ENCODE peak calls at places on chromosomes 7 and 10, in four cellular contexts. J is mesothelial cell of epicardium, K is H9, O is A549. C is an unnamed sample.

GRCh38 chr7:105281966-105282365 is 106.8 kb downstream of the SRPK2 start:
- DNase-seq in J (no peak), K (no peak), O (no peak), C (no peak)

GRCh38 chr7:74174606-74175082 is 488 bp downstream of the EIF4H start:
- DNase-seq in J (peak), K (peak), O (peak), C (peak)

GRCh38 chr7:24769014-24769830 is 12.0 kb upstream of the GSDME start:
- DNase-seq in J (no peak), K (no peak), O (no peak), C (no peak)

GRCh38 chr7:73688288-73688687 is 4.9 kb downstream of the BUD23 start:
- DNase-seq in J (no peak), K (no peak), O (no peak), C (no peak)

GRCh38 chr7:42227931-42228591 is 8.9 kb downstream of the GLI3 start:
- DNase-seq in J (peak), K (peak), O (no peak), C (no peak)

GRCh38 chr10:48517911-48518321 is 87.0 kb downstream of the ARHGAP22 start:
- DNase-seq in J (peak), K (no peak), O (no peak), C (no peak)

GRCh38 chr7:47308808-47309207 is 273.1 kb downstream of the TNS3 start:
- DNase-seq in J (no peak), K (no peak), O (no peak), C (no peak)

GRCh38 chr10:58322072-58322834 is 12.6 kb upstream of the UBE2D1 start:
- DNase-seq in J (no peak), K (no peak), O (peak), C (no peak)

GRCh38 chr7:129684777-129685176 is 73.3 kb downstream of the NRF1 start:
- DNase-seq in J (no peak), K (no peak), O (no peak), C (no peak)

GRCh38 chr7:42104231-42104630 is 132.8 kb downstream of the GLI3 start:
- DNase-seq in J (no peak), K (no peak), O (no peak), C (no peak)

GRCh38 chr10:97250952-97251351 is 41.5 kb downstream of the ARHGAP19 start:
- DNase-seq in J (no peak), K (no peak), O (no peak), C (no peak)

DNA sequence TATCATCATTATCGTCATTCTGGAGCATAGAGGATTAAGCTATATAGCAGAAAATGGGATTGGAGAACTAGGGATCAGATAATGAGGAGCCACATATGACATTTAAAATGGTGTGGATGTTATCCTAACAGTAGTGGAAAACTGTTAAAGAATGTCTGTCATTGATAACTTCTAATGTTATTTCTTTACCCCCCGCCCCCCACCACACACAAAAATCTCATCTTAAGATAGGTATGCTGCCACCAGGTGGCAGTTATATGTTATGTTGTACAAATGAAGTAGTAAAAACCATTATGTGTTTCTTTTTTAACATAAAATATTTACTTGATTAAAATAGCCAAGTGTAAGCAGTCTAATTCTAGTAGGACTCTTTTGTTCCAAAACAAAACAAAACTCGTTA is 13.0 kb downstream of the AKAP9 start:
- DNase-seq in J (no peak), K (no peak), O (peak), C (no peak)
- TF ChIP-seq CTCF in J (no peak), K (peak), O (peak), C (no peak)

DNA sequence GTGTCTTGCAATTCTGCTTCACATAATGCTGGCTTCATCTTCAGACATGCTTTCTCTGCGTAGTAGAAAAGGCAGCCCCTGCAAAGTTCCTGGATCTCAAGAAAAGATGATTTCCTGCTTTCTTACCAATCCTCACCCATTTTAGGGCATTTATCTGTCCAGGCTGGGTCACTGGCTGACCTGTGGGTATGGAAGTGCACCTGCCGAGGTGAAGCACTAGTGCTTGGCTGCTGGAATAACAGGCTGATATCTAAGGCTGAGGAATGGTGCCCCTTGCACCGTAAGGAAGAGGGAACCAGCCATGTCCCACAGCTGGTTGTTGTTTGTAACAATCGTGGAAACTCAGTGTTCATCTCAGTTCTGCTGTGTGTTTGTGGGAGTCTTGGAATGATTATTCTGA is 138.0 kb upstream of the KLF6 start:
- DNase-seq in J (no peak), K (no peak), O (no peak), C (no peak)
- TF ChIP-seq CTCF in J (no peak), K (no peak), O (no peak), C (no peak)

DNA sequence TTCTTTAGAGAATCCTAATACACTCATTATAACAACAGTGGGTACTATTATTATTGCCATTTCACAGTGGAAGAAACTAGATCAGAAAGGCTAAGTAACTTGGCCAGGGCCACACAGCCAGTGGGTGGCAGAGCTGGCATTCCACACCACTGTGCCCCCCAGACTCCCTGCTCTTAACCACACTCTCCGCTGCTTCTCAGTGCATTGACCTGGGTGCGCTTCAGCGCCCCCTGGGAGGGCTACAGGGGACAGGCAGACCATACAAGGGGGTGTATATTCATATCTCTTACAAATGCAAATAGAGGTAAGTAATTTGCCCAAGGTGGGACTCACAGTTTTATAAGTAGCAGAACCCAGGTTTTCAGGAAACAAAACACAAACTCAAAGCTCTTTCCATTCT is 77.0 kb upstream of the NMT2 start:
- DNase-seq in J (no peak), K (peak), O (peak), C (no peak)
- TF ChIP-seq CTCF in J (no peak), K (peak), O (peak), C (no peak)

GRCh38 chr10:118621304-118621942 is 26.0 kb upstream of the PRLHR start:
- DNase-seq in J (no peak), K (no peak), O (no peak), C (no peak)

GRCh38 chr10:118610577-118610976 is 15.1 kb upstream of the PRLHR start:
- DNase-seq in J (no peak), K (no peak), O (no peak), C (no peak)

GRCh38 chr10:118615888-118616287 is 20.4 kb upstream of the PRLHR start:
- DNase-seq in J (no peak), K (no peak), O (no peak), C (no peak)
- TF ChIP-seq CTCF in J (peak), K (no peak), O (no peak), C (no peak)

GRCh38 chr7:25839084-25839769 is 312.8 kb upstream of the NFE2L3 start:
- DNase-seq in J (no peak), K (no peak), O (peak), C (no peak)
- TF ChIP-seq CTCF in J (peak), K (peak), O (no peak), C (no peak)

GRCh38 chr10:37476285-37476684 is 350.9 kb downstream of the ANKRD30A start:
- DNase-seq in J (no peak), K (no peak), O (no peak), C (no peak)
- TF ChIP-seq CTCF in J (no peak), K (no peak), O (no peak), C (no peak)

GRCh38 chr10:128077155-128077875 is 48.9 kb downstream of the MKI67 start:
- DNase-seq in J (no peak), K (peak), O (no peak), C (no peak)

GRCh38 chr10:128080641-128081040 is 45.6 kb downstream of the MKI67 start:
- DNase-seq in J (no peak), K (peak), O (no peak), C (no peak)

GRCh38 chr10:128074589-128074988 is 51.6 kb downstream of the MKI67 start:
- DNase-seq in J (no peak), K (no peak), O (no peak), C (no peak)

GRCh38 chr10:128080231-128080630 is 46.0 kb downstream of the MKI67 start:
- DNase-seq in J (no peak), K (peak), O (no peak), C (no peak)

GRCh38 chr10:128078136-128078969 is 47.9 kb downstream of the MKI67 start:
- DNase-seq in J (peak), K (peak), O (peak), C (no peak)
- TF ChIP-seq CTCF in J (peak), K (peak), O (peak), C (no peak)

DNA sequence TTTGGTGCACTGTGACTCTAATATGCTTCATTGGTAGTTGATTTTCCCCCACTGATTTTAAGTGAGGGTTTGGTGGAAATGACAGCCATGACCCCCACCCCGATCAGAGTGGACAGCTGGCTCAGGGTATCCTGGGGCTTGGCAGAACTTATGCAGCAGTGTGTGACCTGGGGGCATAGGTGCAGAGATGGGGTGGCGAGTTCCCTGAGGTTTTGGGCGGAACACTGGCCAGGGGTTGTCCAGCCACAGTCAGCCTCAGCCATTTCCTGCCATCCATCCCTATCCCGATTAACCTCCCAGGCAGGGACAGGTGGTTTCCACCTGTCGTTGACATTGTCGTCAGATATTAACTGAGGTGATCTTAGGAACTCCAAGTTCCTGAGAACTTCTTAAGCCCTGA is 155.8 kb upstream of the CHST15 start:
- DNase-seq in J (no peak), K (no peak), O (no peak), C (no peak)
- TF ChIP-seq CTCF in J (no peak), K (no peak), O (no peak), C (no peak)

GRCh38 chr10:21953585-21954057 is 49.9 kb downstream of the DNAJC1 start:
- DNase-seq in J (no peak), K (no peak), O (peak), C (no peak)
- TF ChIP-seq CTCF in J (peak), K (peak), O (peak), C (no peak)